ENCODE peak calls at places on chromosomes 3 and 15, in four cellular contexts. One of them, this sample, is unnamed.

GRCh38 chr3:101271728-101272127 is 48.6 kb downstream of the IMPG2 start:
- DNase-seq in HL-60: no peak
- DNase-seq in endothelial cell: no peak
- DNase-seq in trophoblast cell: no peak
- DNase-seq in this sample: no peak

GRCh38 chr15:70127288-70127746 is 29.6 kb upstream of the TLE3 start:
- DNase-seq in endothelial cell: no peak
- DNase-seq in HL-60: no peak
- DNase-seq in trophoblast cell: no peak
- DNase-seq in this sample: no peak

GRCh38 chr3:100810671-100811070 is 101.4 kb downstream of the TFG start:
- DNase-seq in endothelial cell: no peak
- DNase-seq in HL-60: no peak
- DNase-seq in trophoblast cell: no peak
- DNase-seq in this sample: peak; percentile 79

GRCh38 chr3:37952564-37952963 is 38.0 kb upstream of the VILL start:
- DNase-seq in endothelial cell: no peak
- DNase-seq in trophoblast cell: no peak
- DNase-seq in HL-60: no peak
- DNase-seq in this sample: no peak

GRCh38 chr3:162295323-162295983 is 798.8 kb downstream of the OTOL1 start:
- DNase-seq in trophoblast cell: peak; percentile 70
- DNase-seq in HL-60: no peak
- DNase-seq in endothelial cell: no peak
- DNase-seq in this sample: peak; percentile 91

GRCh38 chr3:109685084-109686079 is 348.0 kb upstream of the DPPA4 start:
- DNase-seq in HL-60: no peak
- DNase-seq in trophoblast cell: peak; percentile 42
- DNase-seq in endothelial cell: no peak
- DNase-seq in this sample: peak; percentile 91

GRCh38 chr3:136120373-136121348 is 75.5 kb downstream of the MSL2 start:
- DNase-seq in endothelial cell: no peak
- DNase-seq in HL-60: no peak
- DNase-seq in trophoblast cell: no peak
- DNase-seq in this sample: no peak

GRCh38 chr3:58518304-58518789 is 18.6 kb downstream of the ACOX2 start:
- DNase-seq in trophoblast cell: peak; percentile 6
- DNase-seq in endothelial cell: no peak
- DNase-seq in HL-60: no peak
- DNase-seq in this sample: no peak

GRCh38 chr3:157127831-157128767 is 31.8 kb downstream of the CCNL1 start:
- DNase-seq in trophoblast cell: peak; percentile 66
- DNase-seq in endothelial cell: no peak
- DNase-seq in HL-60: no peak
- DNase-seq in this sample: no peak

GRCh38 chr3:110272525-110272924 is 799.1 kb upstream of the NECTIN3 start:
- DNase-seq in endothelial cell: no peak
- DNase-seq in trophoblast cell: no peak
- DNase-seq in HL-60: no peak
- DNase-seq in this sample: no peak

GRCh38 chr15:80861776-80862175 is 82.6 kb downstream of the CEMIP start:
- DNase-seq in HL-60: no peak
- DNase-seq in trophoblast cell: no peak
- DNase-seq in endothelial cell: no peak
- DNase-seq in this sample: no peak

GRCh38 chr3:135050536-135050935 is 255.5 kb downstream of the EPHB1 start:
- DNase-seq in trophoblast cell: no peak
- DNase-seq in HL-60: no peak
- DNase-seq in endothelial cell: no peak
- DNase-seq in this sample: no peak

GRCh38 chr3:58529516-58530353 is 7.3 kb downstream of the ACOX2 start:
- DNase-seq in trophoblast cell: peak; percentile 9
- DNase-seq in endothelial cell: peak; percentile 66
- DNase-seq in HL-60: no peak
- DNase-seq in this sample: no peak

GRCh38 chr15:71151061-71151460 is 35.8 kb downstream of the THSD4 start:
- DNase-seq in endothelial cell: no peak
- DNase-seq in trophoblast cell: no peak
- DNase-seq in HL-60: no peak
- DNase-seq in this sample: peak; percentile 12

GRCh38 chr15:41013698-41014414 is 60.6 kb downstream of the CHAC1 start:
- DNase-seq in trophoblast cell: peak; percentile 63
- DNase-seq in endothelial cell: no peak
- DNase-seq in HL-60: peak; percentile 41
- DNase-seq in this sample: no peak

GRCh38 chr3:102400766-102401165 is 34.0 kb upstream of the ZPLD1 start:
- DNase-seq in endothelial cell: no peak
- DNase-seq in HL-60: no peak
- DNase-seq in trophoblast cell: no peak
- DNase-seq in this sample: no peak

GRCh38 chr3:133386876-133387275 is 13.0 kb upstream of the BFSP2 start:
- DNase-seq in trophoblast cell: no peak
- DNase-seq in HL-60: no peak
- DNase-seq in endothelial cell: no peak
- DNase-seq in this sample: no peak

GRCh38 chr3:157128771-157129671 is 30.9 kb downstream of the CCNL1 start:
- DNase-seq in trophoblast cell: peak; percentile 68
- DNase-seq in HL-60: no peak
- DNase-seq in endothelial cell: no peak
- DNase-seq in this sample: no peak

GRCh38 chr3:46113608-46114007 is 86.3 kb upstream of the XCR1 start:
- DNase-seq in trophoblast cell: no peak
- DNase-seq in endothelial cell: no peak
- DNase-seq in HL-60: no peak
- DNase-seq in this sample: no peak

GRCh38 chr15:44034933-44035624 is 160.0 kb downstream of the FRMD5 start:
- DNase-seq in trophoblast cell: no peak
- DNase-seq in endothelial cell: no peak
- DNase-seq in HL-60: no peak
- DNase-seq in this sample: peak; percentile 46

GRCh38 chr15:95152741-95153140 is 921.4 kb downstream of the MCTP2 start:
- DNase-seq in endothelial cell: no peak
- DNase-seq in trophoblast cell: peak; percentile 56
- DNase-seq in HL-60: no peak
- DNase-seq in this sample: no peak

GRCh38 chr15:29123171-29123570 is 146.5 kb downstream of the NSMCE3 start:
- DNase-seq in endothelial cell: no peak
- DNase-seq in HL-60: no peak
- DNase-seq in trophoblast cell: no peak
- DNase-seq in this sample: no peak

GRCh38 chr3:175980731-175981130 is 1121.6 kb downstream of the NAALADL2 start:
- DNase-seq in endothelial cell: no peak
- DNase-seq in HL-60: no peak
- DNase-seq in trophoblast cell: peak; percentile 80
- DNase-seq in this sample: no peak

GRCh38 chr3:193833592-193833991 is 240.6 kb downstream of the OPA1 start:
- DNase-seq in trophoblast cell: no peak
- DNase-seq in endothelial cell: no peak
- DNase-seq in HL-60: no peak
- DNase-seq in this sample: no peak

GRCh38 chr15:88126695-88127476 is 129.7 kb downstream of the NTRK3 start:
- DNase-seq in HL-60: no peak
- DNase-seq in endothelial cell: no peak
- DNase-seq in trophoblast cell: no peak
- DNase-seq in this sample: no peak

GRCh38 chr15:78315686-78316085 is 16.3 kb upstream of the SKIC8 start:
- DNase-seq in HL-60: no peak
- DNase-seq in endothelial cell: peak; percentile 34
- DNase-seq in trophoblast cell: no peak
- DNase-seq in this sample: no peak

GRCh38 chr3:80275120-80275519 is 507.3 kb upstream of the ROBO1 start:
- DNase-seq in trophoblast cell: no peak
- DNase-seq in HL-60: no peak
- DNase-seq in endothelial cell: no peak
- DNase-seq in this sample: no peak

GRCh38 chr3:13879102-13879945 is 547 bp downstream of the WNT7A start:
- DNase-seq in endothelial cell: peak; percentile 26
- DNase-seq in HL-60: no peak
- DNase-seq in trophoblast cell: peak; percentile 55
- DNase-seq in this sample: no peak

GRCh38 chr3:39850707-39851014 is 41.3 kb downstream of the MYRIP start:
- DNase-seq in trophoblast cell: no peak
- DNase-seq in endothelial cell: no peak
- DNase-seq in HL-60: no peak
- DNase-seq in this sample: no peak

This sample was measured in GM04503.